ENCODE peak calls at places on chromosomes 4 and X, in six cellular contexts. U is colonic mucosa, N is endodermal cell, F is left lung, A is OCI-LY7, G is right cardiac atrium. W is an unnamed sample.

GRCh38 chrX:16946971-16947562 is 609 bp downstream of the REPS2 start:
- DNase-seq in A (peak), N (peak), G (peak), F (peak), U (peak), W (peak)

GRCh38 chr4:24765331-24765990 is 29.9 kb upstream of the SOD3 start:
- DNase-seq in A (no peak), F (no peak), U (no peak), N (no peak), G (no peak), W (no peak)

GRCh38 chrX:148691456-148691855 is 191.0 kb downstream of the AFF2 start:
- DNase-seq in G (no peak), U (no peak), A (no peak), N (no peak), F (no peak), W (no peak)

GRCh38 chrX:7771788-7772438 is 71.1 kb upstream of the VCX start:
- DNase-seq in U (peak), A (no peak), N (no peak), G (no peak), F (no peak), W (no peak)

GRCh38 chr4:111269439-111269838 is 646.6 kb upstream of the PITX2 start:
- DNase-seq in U (no peak), N (no peak), A (no peak), F (no peak), G (no peak), W (no peak)

GRCh38 chr4:110202024-110202423 is 3.6 kb upstream of the ELOVL6 start:
- DNase-seq in U (no peak), A (no peak), F (no peak), G (no peak), N (no peak), W (no peak)

GRCh38 chr4:103996059-103996458 is 276.3 kb upstream of the TACR3 start:
- DNase-seq in F (no peak), G (no peak), N (peak), A (no peak), U (no peak), W (no peak)

GRCh38 chrX:129925305-129926092 is 19.5 kb downstream of the UTP14A start:
- DNase-seq in G (peak), U (peak), A (peak), N (peak), F (peak), W (peak)

GRCh38 chrX:41971346-41971745 is 48.0 kb upstream of the CASK start:
- DNase-seq in G (no peak), U (no peak), F (no peak), A (no peak), N (no peak), W (no peak)

GRCh38 chr4:186936496-186937375 is 213.1 kb upstream of the FAT1 start:
- DNase-seq in U (no peak), F (no peak), N (no peak), G (no peak), A (no peak), W (no peak)

GRCh38 chr4:113476800-113477199 is 284.7 kb downstream of the CAMK2D start:
- DNase-seq in A (no peak), U (no peak), F (no peak), G (no peak), N (no peak), W (no peak)

GRCh38 chrX:39636481-39636880 is 461.3 kb downstream of the BCOR start:
- DNase-seq in A (no peak), F (no peak), G (no peak), U (no peak), N (no peak), W (no peak)

GRCh38 chr4:26248647-26249046 is 72.2 kb upstream of the RBPJ start:
- DNase-seq in G (no peak), A (no peak), N (no peak), U (peak), F (no peak), W (peak)

GRCh38 chr4:165005352-165005751 is 26.4 kb upstream of the TRIM60 start:
- DNase-seq in F (no peak), A (no peak), N (no peak), U (no peak), G (no peak), W (no peak)

GRCh38 chr4:109251396-109251795 is 51.1 kb downstream of the COL25A1 start:
- DNase-seq in F (no peak), N (no peak), A (no peak), U (no peak), G (no peak), W (no peak)

GRCh38 chr4:8403173-8403753 is 37.3 kb downstream of the ACOX3 start:
- DNase-seq in G (peak), A (peak), U (peak), N (peak), F (peak), W (peak)

GRCh38 chrX:135890087-135890585 is 3.1 kb downstream of the CT45A10 start:
- DNase-seq in N (no peak), A (no peak), G (no peak), F (no peak), U (no peak), W (no peak)

GRCh38 chrX:10189317-10190268 is 32.8 kb downstream of the CLCN4 start:
- DNase-seq in G (peak), F (peak), N (peak), A (peak), U (peak), W (peak)

GRCh38 chr4:42015438-42015837 is 25.1 kb downstream of the SLC30A9 start:
- DNase-seq in U (no peak), F (no peak), N (no peak), G (no peak), A (no peak), W (no peak)

GRCh38 chr4:81218206-81218605 is 3.2 kb upstream of the PRKG2 start:
- DNase-seq in A (no peak), F (no peak), U (no peak), N (no peak), G (no peak), W (no peak)

GRCh38 chr4:54743562-54743961 is 85.8 kb downstream of the KIT start:
- DNase-seq in G (no peak), A (no peak), U (no peak), F (no peak), N (no peak), W (no peak)

GRCh38 chr4:164212134-164212533 is 541.8 kb upstream of the SMIM31 start:
- DNase-seq in N (no peak), G (no peak), U (no peak), A (no peak), F (no peak), W (no peak)

GRCh38 chr4:106587558-106587957 is 219.0 kb upstream of the GIMD1 start:
- DNase-seq in F (no peak), N (no peak), U (no peak), A (no peak), G (no peak), W (no peak)

GRCh38 chr4:61984260-61984909 is 784.3 kb downstream of the ADGRL3 start:
- DNase-seq in G (no peak), N (peak), F (no peak), A (no peak), U (no peak), W (no peak)

DNA sequence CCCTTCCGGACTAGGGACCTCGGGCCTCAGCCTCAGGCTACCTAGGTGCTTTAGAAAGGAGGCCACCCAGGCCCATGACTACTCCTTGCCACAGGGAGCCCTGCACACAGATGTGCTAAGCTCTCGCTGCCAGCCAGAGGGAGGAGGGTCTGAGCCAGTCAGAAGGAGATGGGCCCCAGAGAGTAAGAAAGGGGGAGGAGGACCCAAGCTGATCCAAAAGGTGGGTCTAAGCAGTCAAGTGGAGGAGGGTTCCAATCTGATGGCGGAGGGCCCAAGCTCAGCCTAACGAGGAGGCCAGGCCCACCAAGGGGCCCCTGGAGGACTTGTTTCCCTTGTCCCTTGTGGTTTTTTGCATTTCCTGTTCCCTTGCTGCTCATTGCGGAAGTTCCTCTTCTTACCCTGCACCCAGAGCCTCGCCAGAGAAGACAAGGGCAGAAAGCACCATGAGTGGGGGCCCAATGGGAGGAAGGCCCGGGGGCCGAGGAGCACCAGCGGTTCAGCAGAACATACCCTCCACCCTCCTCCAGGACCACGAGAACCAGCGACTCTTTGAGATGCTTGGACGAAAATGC is at the start of gene WAS:
- DNase-seq in U (no peak), F (no peak), A (peak), G (no peak), N (no peak), W (no peak)
- H3K4me3 ChIP-seq in U (peak), F (peak), A (peak), G (no peak), N (no peak), W (no peak)

DNA sequence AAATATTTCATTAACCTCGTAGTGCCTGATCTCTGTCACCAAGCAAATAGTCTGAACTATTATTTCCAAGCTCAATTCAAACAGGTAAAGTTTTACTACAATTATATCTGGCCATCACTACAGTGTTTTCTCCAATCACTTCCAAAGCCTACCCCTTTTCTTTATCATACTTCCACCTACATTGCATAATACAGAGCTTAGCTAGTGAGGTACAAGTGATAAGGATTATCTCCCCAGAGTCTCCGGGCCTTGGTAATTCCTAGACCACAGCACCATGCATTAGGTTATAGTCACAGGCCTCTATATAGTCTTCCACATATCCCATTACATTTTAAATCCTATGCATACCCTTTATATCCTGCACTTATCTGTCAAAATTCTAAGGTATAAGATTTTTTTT is 154.2 kb downstream of the SNCA start:
- DNase-seq in F (no peak), G (no peak), A (no peak), N (no peak), U (no peak), W (no peak)
- H3K4me3 ChIP-seq in F (no peak), G (no peak), A (no peak), N (peak), U (no peak), W (no peak)

GRCh38 chr4:122851568-122851967 is 24.9 kb downstream of the FGF2 start:
- DNase-seq in G (no peak), U (no peak), A (no peak), N (no peak), F (no peak), W (no peak)

GRCh38 chr4:122857160-122857559 is 30.5 kb downstream of the FGF2 start:
- DNase-seq in F (no peak), G (no peak), U (no peak), A (no peak), N (no peak), W (no peak)

GRCh38 chr4:122854444-122854843 is 27.8 kb downstream of the FGF2 start:
- DNase-seq in A (no peak), F (no peak), G (peak), N (no peak), U (no peak), W (no peak)

GRCh38 chr4:122855491-122855890 is 28.9 kb downstream of the FGF2 start:
- DNase-seq in U (no peak), F (no peak), A (peak), N (no peak), G (no peak), W (no peak)

GRCh38 chr4:122854860-122855259 is 28.2 kb downstream of the FGF2 start:
- DNase-seq in G (no peak), F (no peak), A (no peak), U (no peak), N (no peak), W (no peak)
- H3K4me3 ChIP-seq in G (peak), F (no peak), A (no peak), U (no peak), N (no peak), W (no peak)

DNA sequence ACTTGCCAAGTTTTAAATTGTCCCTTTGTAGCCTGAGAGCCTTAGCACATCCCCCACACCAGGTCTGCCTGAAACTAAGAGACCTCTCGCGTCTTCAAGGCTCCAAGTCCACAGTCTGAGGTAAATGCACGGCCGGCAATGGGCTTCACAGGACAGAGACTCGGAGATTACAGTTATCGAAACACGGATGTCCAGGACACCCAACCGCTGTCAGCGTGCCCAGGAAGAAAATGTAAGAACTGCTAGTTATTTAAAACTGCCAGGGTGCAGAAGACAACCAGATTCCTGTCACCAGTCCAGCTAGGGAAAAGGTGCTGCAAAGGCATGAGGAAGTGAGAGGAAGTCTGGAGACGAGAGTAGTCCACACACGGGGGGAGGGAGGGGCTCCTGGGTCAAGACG is 28.9 kb downstream of the ZNF827 start:
- DNase-seq in A (no peak), F (no peak), U (peak), G (no peak), N (peak), W (no peak)
- H3K4me3 ChIP-seq in A (no peak), F (peak), U (peak), G (peak), N (no peak), W (no peak)

GRCh38 chr4:116926631-116927295 is 158.6 kb downstream of the TRAM1L1 start:
- DNase-seq in F (no peak), A (no peak), G (no peak), U (no peak), N (peak), W (no peak)
- H3K4me3 ChIP-seq in F (no peak), A (no peak), G (no peak), U (no peak), N (peak), W (no peak)

DNA sequence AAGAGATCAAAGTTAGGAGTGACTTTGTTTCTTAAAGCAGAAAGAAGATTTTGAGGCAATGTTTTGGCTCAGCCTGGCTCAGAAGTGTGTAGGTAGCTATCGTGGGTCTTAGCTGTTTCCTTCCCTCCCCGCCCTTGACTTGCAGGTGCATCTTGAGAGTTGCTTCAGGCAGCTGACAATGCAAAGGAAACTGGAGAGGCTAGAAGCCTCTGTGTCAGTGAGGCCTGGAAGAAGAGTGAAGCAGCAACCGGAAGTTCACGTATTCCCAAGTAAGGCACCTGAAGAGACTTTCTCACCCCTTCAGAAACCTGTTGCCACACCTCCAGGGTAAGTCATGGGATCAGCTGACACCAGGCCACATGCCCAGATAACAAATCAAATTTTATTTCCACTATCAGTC is 10.6 kb upstream of the XKRX start:
- DNase-seq in U (no peak), N (no peak), G (no peak), A (peak), F (no peak), W (no peak)
- H3K4me3 ChIP-seq in U (no peak), N (no peak), G (no peak), A (no peak), F (no peak), W (no peak)